ENCODE peak calls at places on chromosomes 6 and 20, in four cellular contexts. One of them, this sample, is unnamed.

GRCh38 chr20:25007491-25008305 is 15.1 kb upstream of the APMAP start:
- DNase-seq in type B pancreatic cell: peak
- DNase-seq in stomach: no peak
- DNase-seq in cardiac muscle cell: no peak
- DNase-seq in this sample: no peak

GRCh38 chr20:58659841-58660240 is 8.8 kb downstream of the STX16 start:
- DNase-seq in cardiac muscle cell: no peak
- DNase-seq in type B pancreatic cell: no peak
- DNase-seq in stomach: no peak
- DNase-seq in this sample: no peak

GRCh38 chr6:106908386-106908840 is 66.1 kb downstream of the CD24 start:
- DNase-seq in cardiac muscle cell: no peak
- DNase-seq in type B pancreatic cell: no peak
- DNase-seq in stomach: no peak
- DNase-seq in this sample: no peak

GRCh38 chr6:7106752-7107577 is 796 bp upstream of the RREB1 start:
- DNase-seq in cardiac muscle cell: no peak
- DNase-seq in type B pancreatic cell: no peak
- DNase-seq in stomach: no peak
- DNase-seq in this sample: peak

GRCh38 chr6:168119539-168119938 is 40.5 kb upstream of the FRMD1 start:
- DNase-seq in cardiac muscle cell: no peak
- DNase-seq in stomach: no peak
- DNase-seq in type B pancreatic cell: no peak
- DNase-seq in this sample: no peak

GRCh38 chr6:154410619-154411044 is 54.0 kb upstream of the IPCEF1 start:
- DNase-seq in cardiac muscle cell: peak
- DNase-seq in type B pancreatic cell: no peak
- DNase-seq in stomach: no peak
- DNase-seq in this sample: no peak

GRCh38 chr6:133313068-133313467 is 71.9 kb downstream of the EYA4 start:
- DNase-seq in cardiac muscle cell: no peak
- DNase-seq in stomach: no peak
- DNase-seq in type B pancreatic cell: no peak
- DNase-seq in this sample: no peak

GRCh38 chr6:76876922-76877553 is 586.3 kb downstream of the HTR1B start:
- DNase-seq in stomach: peak
- DNase-seq in type B pancreatic cell: no peak
- DNase-seq in cardiac muscle cell: peak
- DNase-seq in this sample: peak

GRCh38 chr20:4951299-4951698 is 50.0 kb downstream of the SLC23A2 start:
- DNase-seq in cardiac muscle cell: no peak
- DNase-seq in stomach: no peak
- DNase-seq in type B pancreatic cell: no peak
- DNase-seq in this sample: no peak

GRCh38 chr6:11296449-11297375 is 64.2 kb upstream of the NEDD9 start:
- DNase-seq in stomach: no peak
- DNase-seq in type B pancreatic cell: no peak
- DNase-seq in cardiac muscle cell: no peak
- DNase-seq in this sample: no peak

GRCh38 chr6:34746104-34746846 is 11.0 kb upstream of the SNRPC start:
- DNase-seq in stomach: no peak
- DNase-seq in cardiac muscle cell: no peak
- DNase-seq in type B pancreatic cell: no peak
- DNase-seq in this sample: no peak

GRCh38 chr6:159981591-159982245 is 12.8 kb downstream of the IGF2R start:
- DNase-seq in cardiac muscle cell: no peak
- DNase-seq in type B pancreatic cell: no peak
- DNase-seq in stomach: peak
- DNase-seq in this sample: peak

GRCh38 chr6:1263039-1263849 is 48.7 kb upstream of the FOXQ1 start:
- DNase-seq in type B pancreatic cell: no peak
- DNase-seq in cardiac muscle cell: no peak
- DNase-seq in stomach: no peak
- DNase-seq in this sample: no peak

GRCh38 chr20:33561981-33562601 is 72.2 kb downstream of the CBFA2T2 start:
- DNase-seq in cardiac muscle cell: peak
- DNase-seq in stomach: peak
- DNase-seq in type B pancreatic cell: no peak
- DNase-seq in this sample: no peak

GRCh38 chr6:8814440-8815000 is 379.2 kb upstream of the SLC35B3 start:
- DNase-seq in stomach: no peak
- DNase-seq in type B pancreatic cell: no peak
- DNase-seq in cardiac muscle cell: no peak
- DNase-seq in this sample: no peak

GRCh38 chr6:45923831-45924391 is 91.7 kb downstream of the CLIC5 start:
- DNase-seq in stomach: no peak
- DNase-seq in type B pancreatic cell: no peak
- DNase-seq in cardiac muscle cell: no peak
- DNase-seq in this sample: no peak

GRCh38 chr6:84768442-84769174 is 4.2 kb upstream of the TBX18 start:
- DNase-seq in stomach: no peak
- DNase-seq in cardiac muscle cell: no peak
- DNase-seq in type B pancreatic cell: no peak
- DNase-seq in this sample: peak

GRCh38 chr6:63789699-63790098 is 154.1 kb downstream of the PHF3 start:
- DNase-seq in stomach: no peak
- DNase-seq in cardiac muscle cell: no peak
- DNase-seq in type B pancreatic cell: no peak
- DNase-seq in this sample: no peak

GRCh38 chr20:10721112-10721896 is 47.5 kb upstream of the JAG1 start:
- DNase-seq in type B pancreatic cell: no peak
- DNase-seq in stomach: no peak
- DNase-seq in cardiac muscle cell: no peak
- DNase-seq in this sample: no peak

GRCh38 chr6:31794866-31795615 is 511 bp downstream of the VARS1 start:
- DNase-seq in stomach: no peak
- DNase-seq in type B pancreatic cell: no peak
- DNase-seq in cardiac muscle cell: peak
- DNase-seq in this sample: no peak

GRCh38 chr20:59632426-59633113 is 28.2 kb downstream of the PHACTR3 start:
- DNase-seq in type B pancreatic cell: peak
- DNase-seq in stomach: peak
- DNase-seq in cardiac muscle cell: no peak
- DNase-seq in this sample: no peak

GRCh38 chr6:29938746-29939508 is 3.4 kb upstream of the HLA-A start:
- DNase-seq in stomach: no peak
- DNase-seq in type B pancreatic cell: no peak
- DNase-seq in cardiac muscle cell: peak
- DNase-seq in this sample: peak

GRCh38 chr20:48690888-48691287 is 136.9 kb downstream of the PREX1 start:
- DNase-seq in cardiac muscle cell: no peak
- DNase-seq in stomach: no peak
- DNase-seq in type B pancreatic cell: no peak
- DNase-seq in this sample: no peak

GRCh38 chr20:57241592-57241991 is 24.8 kb downstream of the BMP7 start:
- DNase-seq in stomach: no peak
- DNase-seq in cardiac muscle cell: no peak
- DNase-seq in type B pancreatic cell: no peak
- DNase-seq in this sample: no peak

GRCh38 chr6:52415917-52416628 is 4.1 kb upstream of the EFHC1 start:
- DNase-seq in cardiac muscle cell: no peak
- DNase-seq in stomach: no peak
- DNase-seq in type B pancreatic cell: no peak
- DNase-seq in this sample: no peak

GRCh38 chr6:158565482-158566040 is 5.7 kb downstream of the TMEM181 start:
- DNase-seq in cardiac muscle cell: no peak
- DNase-seq in type B pancreatic cell: no peak
- DNase-seq in stomach: no peak
- DNase-seq in this sample: no peak

GRCh38 chr6:9621276-9621675 is 793.6 kb downstream of the TFAP2A start:
- DNase-seq in stomach: no peak
- DNase-seq in type B pancreatic cell: no peak
- DNase-seq in cardiac muscle cell: no peak
- DNase-seq in this sample: no peak

GRCh38 chr6:152552616-152553209 is 84.4 kb downstream of the SYNE1 start:
- DNase-seq in cardiac muscle cell: peak
- DNase-seq in type B pancreatic cell: no peak
- DNase-seq in stomach: peak
- DNase-seq in this sample: peak

GRCh38 chr20:19757973-19758887 is at the start of gene RIN2:
- DNase-seq in stomach: peak
- DNase-seq in type B pancreatic cell: peak
- DNase-seq in cardiac muscle cell: peak
- DNase-seq in this sample: peak

GRCh38 chr20:7716286-7716972 is 223.8 kb downstream of the HAO1 start:
- DNase-seq in type B pancreatic cell: no peak
- DNase-seq in stomach: no peak
- DNase-seq in cardiac muscle cell: no peak
- DNase-seq in this sample: no peak

GRCh38 chr6:112274774-112275173 is 20.4 kb upstream of the LAMA4 start:
- DNase-seq in cardiac muscle cell: no peak
- DNase-seq in type B pancreatic cell: no peak
- DNase-seq in stomach: no peak
- DNase-seq in this sample: no peak

GRCh38 chr20:21808863-21809664 is 103.6 kb downstream of the PAX1 start:
- DNase-seq in cardiac muscle cell: peak
- DNase-seq in type B pancreatic cell: peak
- DNase-seq in stomach: peak
- DNase-seq in this sample: peak

GRCh38 chr6:53999088-53999755 is 112.0 kb upstream of the MLIP start:
- DNase-seq in cardiac muscle cell: no peak
- DNase-seq in type B pancreatic cell: no peak
- DNase-seq in stomach: no peak
- DNase-seq in this sample: no peak

GRCh38 chr6:114376611-114377206 is 33.9 kb upstream of the HS3ST5 start:
- DNase-seq in type B pancreatic cell: no peak
- DNase-seq in cardiac muscle cell: peak
- DNase-seq in stomach: no peak
- DNase-seq in this sample: no peak

DNA sequence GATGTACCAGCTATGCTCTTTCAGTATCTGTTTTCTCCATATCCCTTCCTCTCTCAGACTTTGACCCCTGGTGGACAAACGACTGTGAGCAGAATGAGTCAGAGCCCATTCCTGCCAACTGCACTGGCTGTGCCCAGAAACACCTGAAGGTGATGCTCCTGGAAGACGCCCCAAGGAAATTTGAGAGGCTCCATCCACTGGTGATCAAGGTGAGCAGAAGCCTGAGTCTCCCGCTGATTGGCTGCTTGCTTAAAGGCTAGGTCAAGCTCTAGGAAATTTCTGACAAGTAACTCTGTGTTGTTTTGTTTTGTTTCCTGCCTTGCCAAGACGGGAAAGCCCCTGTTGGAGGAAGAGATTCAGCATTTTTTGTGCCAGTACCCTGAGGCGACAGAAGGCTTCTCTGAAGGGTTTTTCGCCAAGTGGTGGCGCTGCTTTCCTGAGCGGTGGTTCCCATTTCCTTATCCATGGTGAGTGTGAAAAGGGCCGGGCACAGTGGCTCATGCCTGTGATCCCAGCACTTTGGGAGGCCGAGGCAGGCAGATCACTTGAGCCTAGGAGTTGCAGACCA is 28.6 kb downstream of the C6orf89 start:
- DNase-seq in cardiac muscle cell: peak
- DNase-seq in stomach: peak
- DNase-seq in type B pancreatic cell: no peak
- DNase-seq in this sample: peak
- TF ChIP-seq CTCF in cardiac muscle cell: peak
- TF ChIP-seq CTCF in stomach: no peak
- TF ChIP-seq CTCF in type B pancreatic cell: peak
- TF ChIP-seq CTCF in this sample: peak

DNA sequence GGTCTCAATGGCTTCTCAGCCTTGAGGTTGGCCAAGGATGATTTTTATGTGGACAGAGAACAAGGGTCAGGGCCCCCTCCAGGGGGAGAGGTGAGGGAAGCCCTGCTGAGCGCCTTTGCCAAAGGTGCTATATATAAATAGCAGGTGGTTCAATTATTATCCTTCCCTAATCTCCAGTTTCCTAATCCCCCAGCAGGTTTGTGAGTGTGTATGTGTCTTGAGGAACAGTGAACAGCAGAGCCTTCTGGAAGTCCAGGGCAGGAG is 3.2 kb upstream of the SIRPA start:
- DNase-seq in cardiac muscle cell: no peak
- DNase-seq in stomach: no peak
- DNase-seq in type B pancreatic cell: no peak
- DNase-seq in this sample: no peak
- TF ChIP-seq CTCF in cardiac muscle cell: no peak
- TF ChIP-seq CTCF in stomach: no peak
- TF ChIP-seq CTCF in type B pancreatic cell: no peak
- TF ChIP-seq CTCF in this sample: no peak

GRCh38 chr6:36722365-36722764 is 24.7 kb downstream of the RAB44 start:
- DNase-seq in type B pancreatic cell: no peak
- DNase-seq in stomach: no peak
- DNase-seq in cardiac muscle cell: no peak
- DNase-seq in this sample: no peak

GRCh38 chr6:36727491-36728021 is 29.9 kb downstream of the RAB44 start:
- DNase-seq in stomach: no peak
- DNase-seq in cardiac muscle cell: no peak
- DNase-seq in type B pancreatic cell: no peak
- DNase-seq in this sample: no peak

GRCh38 chr6:36725581-36725980 is 28.0 kb downstream of the RAB44 start:
- DNase-seq in cardiac muscle cell: no peak
- DNase-seq in type B pancreatic cell: no peak
- DNase-seq in stomach: no peak
- DNase-seq in this sample: no peak

GRCh38 chr6:36722879-36723278 is 25.3 kb downstream of the RAB44 start:
- DNase-seq in cardiac muscle cell: no peak
- DNase-seq in stomach: no peak
- DNase-seq in type B pancreatic cell: no peak
- DNase-seq in this sample: no peak

DNA sequence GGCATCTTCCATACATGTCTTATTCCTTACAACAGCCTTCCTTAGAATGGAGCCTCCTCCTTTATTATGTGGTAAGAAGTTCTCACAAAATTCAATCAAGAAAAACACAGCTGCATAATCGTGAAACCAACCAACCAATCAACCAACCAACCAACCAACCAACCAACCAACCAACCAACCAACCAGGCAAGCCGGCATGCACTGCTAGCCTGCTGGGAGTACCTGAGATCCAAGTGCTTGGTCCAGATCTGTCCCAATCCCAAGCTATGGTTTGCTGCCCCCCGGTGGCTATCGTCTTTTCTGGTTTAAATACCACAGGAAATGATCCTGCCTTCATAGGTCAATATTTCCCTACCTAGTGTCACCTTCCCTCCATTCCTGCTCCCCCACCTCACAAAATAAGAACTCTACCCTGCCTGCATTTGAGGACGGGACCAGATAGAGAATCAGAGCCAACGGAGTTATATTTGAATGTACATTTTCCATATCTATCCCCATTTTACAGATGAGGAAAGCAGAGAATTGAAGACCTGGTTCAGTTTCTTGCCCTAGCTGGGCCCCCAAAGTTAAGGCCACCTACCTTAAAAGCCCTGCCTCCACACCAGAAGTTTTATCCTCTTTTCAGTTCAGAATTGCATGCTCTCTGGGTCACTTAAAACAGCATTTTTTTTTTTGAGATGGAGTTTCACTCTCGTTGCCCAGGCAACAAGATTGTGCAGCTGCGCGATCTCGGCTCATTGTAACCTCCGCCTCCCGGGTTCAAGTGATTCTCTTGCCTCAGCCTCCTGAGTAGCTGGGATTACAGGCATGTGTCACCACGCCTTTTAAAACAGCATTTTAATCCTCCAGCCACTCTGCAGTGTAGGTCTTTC is 27.1 kb downstream of the RAB44 start:
- DNase-seq in type B pancreatic cell: no peak
- DNase-seq in cardiac muscle cell: peak
- DNase-seq in stomach: peak
- DNase-seq in this sample: peak
- TF ChIP-seq CTCF in type B pancreatic cell: peak
- TF ChIP-seq CTCF in cardiac muscle cell: peak
- TF ChIP-seq CTCF in stomach: peak
- TF ChIP-seq CTCF in this sample: peak

GRCh38 chr6:19245656-19246055 is 591.5 kb upstream of the ID4 start:
- DNase-seq in cardiac muscle cell: no peak
- DNase-seq in type B pancreatic cell: no peak
- DNase-seq in stomach: no peak
- DNase-seq in this sample: no peak
- TF ChIP-seq CTCF in cardiac muscle cell: no peak
- TF ChIP-seq CTCF in type B pancreatic cell: no peak
- TF ChIP-seq CTCF in stomach: no peak
- TF ChIP-seq CTCF in this sample: no peak